ENCODE peak calls at places on chromosome 15, in eight cellular contexts. E, W, K, O, B, R, H and X are unnamed samples.
A peak's percentile ranks its signal among the peaks of the same experiment; 100 is the strongest.

GRCh38 chr15:68783226-68784054 is 37.3 kb downstream of the ANP32A start:
- DNase-seq in E (peak; percentile 59), W (peak; percentile 71), K (peak; percentile 76), O (peak; percentile 84), B (peak; percentile 8), R (no peak), H (no peak), X (peak; percentile 51)

GRCh38 chr15:85910796-85911195 is 116.1 kb upstream of the KLHL25 start:
- DNase-seq in E (no peak), W (no peak), K (no peak), O (no peak), B (no peak), R (no peak), H (no peak), X (no peak)

GRCh38 chr15:99969261-99969960 is 236.2 kb upstream of the LYSMD4 start:
- DNase-seq in E (peak; percentile 32), W (no peak), K (no peak), O (no peak), B (no peak), R (no peak), H (no peak), X (no peak)

GRCh38 chr15:81196576-81197254 is at the start of gene IL16:
- DNase-seq in E (no peak), W (no peak), K (no peak), O (no peak), B (no peak), R (no peak), H (no peak), X (no peak)

GRCh38 chr15:82571722-82572222 is 31.5 kb upstream of the RPS17 start:
- DNase-seq in E (peak; percentile 86), W (peak; percentile 28), K (no peak), O (peak; percentile 78), B (no peak), R (peak; percentile 71), H (no peak), X (peak; percentile 16)

GRCh38 chr15:91271565-91272153 is 171.6 kb downstream of the SV2B start:
- DNase-seq in E (no peak), W (peak; percentile 61), K (peak; percentile 61), O (peak; percentile 91), B (peak; percentile 60), R (no peak), H (no peak), X (peak; percentile 67)

GRCh38 chr15:27694506-27695077 is 404.5 kb downstream of the OCA2 start:
- DNase-seq in E (no peak), W (no peak), K (no peak), O (no peak), B (no peak), R (no peak), H (peak; percentile 50), X (peak; percentile 10)

GRCh38 chr15:39459538-39459937 is 121.3 kb upstream of the THBS1 start:
- DNase-seq in E (no peak), W (no peak), K (no peak), O (no peak), B (no peak), R (no peak), H (no peak), X (no peak)

GRCh38 chr15:82048809-82049208 is 3.0 kb upstream of the MEX3B start:
- DNase-seq in E (no peak), W (no peak), K (no peak), O (no peak), B (no peak), R (no peak), H (no peak), X (no peak)

GRCh38 chr15:53461677-53462076 is 297.8 kb downstream of the WDR72 start:
- DNase-seq in E (no peak), W (no peak), K (no peak), O (no peak), B (no peak), R (no peak), H (no peak), X (no peak)

GRCh38 chr15:100468265-100468664 is 60.5 kb downstream of the CERS3 start:
- DNase-seq in E (no peak), W (no peak), K (no peak), O (no peak), B (no peak), R (peak; percentile 72), H (no peak), X (no peak)

GRCh38 chr15:39618063-39618823 is 37.4 kb downstream of the THBS1 start:
- DNase-seq in E (no peak), W (no peak), K (no peak), O (no peak), B (no peak), R (no peak), H (peak; percentile 44), X (no peak)

GRCh38 chr15:48471073-48471472 is 139.8 kb downstream of the DUT start:
- DNase-seq in E (no peak), W (no peak), K (no peak), O (no peak), B (no peak), R (no peak), H (no peak), X (no peak)

GRCh38 chr15:72227192-72227586 is 3.8 kb downstream of the PKM start:
- DNase-seq in E (peak; percentile 65), W (no peak), K (peak; percentile 22), O (no peak), B (peak; percentile 59), R (peak; percentile 72), H (peak; percentile 93), X (peak; percentile 86)

GRCh38 chr15:47987908-47988532 is 132.8 kb upstream of the SLC24A5 start:
- DNase-seq in E (no peak), W (peak; percentile 37), K (no peak), O (peak; percentile 82), B (peak; percentile 0), R (no peak), H (no peak), X (peak; percentile 57)

GRCh38 chr15:74194572-74195559 is 7.7 kb downstream of the STRA6 start:
- DNase-seq in E (no peak), W (no peak), K (no peak), O (no peak), B (no peak), R (no peak), H (no peak), X (no peak)

GRCh38 chr15:58284293-58284692 is 146.1 kb downstream of the AQP9 start:
- DNase-seq in E (no peak), W (no peak), K (no peak), O (no peak), B (no peak), R (no peak), H (no peak), X (no peak)

GRCh38 chr15:58285921-58286278 is 145.9 kb upstream of the LIPC start:
- DNase-seq in E (no peak), W (no peak), K (no peak), O (no peak), B (no peak), R (no peak), H (no peak), X (no peak)

GRCh38 chr15:58282060-58282708 is 144.0 kb downstream of the AQP9 start:
- DNase-seq in E (no peak), W (no peak), K (no peak), O (no peak), B (no peak), R (no peak), H (no peak), X (no peak)

GRCh38 chr15:58285212-58285920 is 146.4 kb upstream of the LIPC start:
- DNase-seq in E (no peak), W (no peak), K (no peak), O (no peak), B (no peak), R (no peak), H (no peak), X (no peak)

GRCh38 chr15:58283302-58283701 is 145.1 kb downstream of the AQP9 start:
- DNase-seq in E (no peak), W (no peak), K (no peak), O (no peak), B (no peak), R (no peak), H (no peak), X (no peak)
- H3K27ac ChIP-seq in E (no peak overlapping the region), W (no peak overlapping the region), K (no peak overlapping the region), O (no peak overlapping the region), B (no peak overlapping the region), R (no peak overlapping the region), H (no peak overlapping the region), X (no peak overlapping the region)

GRCh38 chr15:90221251-90221900 is 12.4 kb downstream of the CIB1 start:
- DNase-seq in E (peak; percentile 95), W (peak; percentile 85), K (no peak), O (peak; percentile 90), B (no peak), R (peak; percentile 89), H (no peak), X (peak; percentile 48)
- TF ChIP-seq CTCF in E (peak; percentile 81), W (peak; percentile 88), K (no peak), O (peak; percentile 65), B (no peak), R (peak; percentile 81), H (peak; percentile 79), X (peak; percentile 72)

GRCh38 chr15:33154366-33155166 is 39.9 kb downstream of the FMN1 start:
- DNase-seq in E (peak; percentile 75), W (no peak), K (no peak), O (no peak), B (no peak), R (no peak), H (peak; percentile 65), X (no peak)
- H3K27ac ChIP-seq in E (no peak overlapping the region), W (no peak overlapping the region), K (no peak overlapping the region), O (no peak overlapping the region), B (no peak overlapping the region), R (peak overlapping the region; percentile 61), H (no peak overlapping the region), X (no peak overlapping the region)

GRCh38 chr15:50146661-50147060 is 27.6 kb upstream of the ATP8B4 start:
- DNase-seq in E (no peak), W (no peak), K (no peak), O (no peak), B (no peak), R (no peak), H (no peak), X (no peak)

GRCh38 chr15:50150851-50151250 is 31.1 kb upstream of the SLC27A2 start:
- DNase-seq in E (no peak), W (no peak), K (no peak), O (no peak), B (no peak), R (no peak), H (no peak), X (no peak)

GRCh38 chr15:50150349-50150748 is 31.3 kb upstream of the ATP8B4 start:
- DNase-seq in E (no peak), W (no peak), K (no peak), O (no peak), B (no peak), R (no peak), H (no peak), X (no peak)

GRCh38 chr15:50149090-50149489 is 30.1 kb upstream of the ATP8B4 start:
- DNase-seq in E (no peak), W (no peak), K (no peak), O (no peak), B (no peak), R (no peak), H (no peak), X (no peak)

DNA sequence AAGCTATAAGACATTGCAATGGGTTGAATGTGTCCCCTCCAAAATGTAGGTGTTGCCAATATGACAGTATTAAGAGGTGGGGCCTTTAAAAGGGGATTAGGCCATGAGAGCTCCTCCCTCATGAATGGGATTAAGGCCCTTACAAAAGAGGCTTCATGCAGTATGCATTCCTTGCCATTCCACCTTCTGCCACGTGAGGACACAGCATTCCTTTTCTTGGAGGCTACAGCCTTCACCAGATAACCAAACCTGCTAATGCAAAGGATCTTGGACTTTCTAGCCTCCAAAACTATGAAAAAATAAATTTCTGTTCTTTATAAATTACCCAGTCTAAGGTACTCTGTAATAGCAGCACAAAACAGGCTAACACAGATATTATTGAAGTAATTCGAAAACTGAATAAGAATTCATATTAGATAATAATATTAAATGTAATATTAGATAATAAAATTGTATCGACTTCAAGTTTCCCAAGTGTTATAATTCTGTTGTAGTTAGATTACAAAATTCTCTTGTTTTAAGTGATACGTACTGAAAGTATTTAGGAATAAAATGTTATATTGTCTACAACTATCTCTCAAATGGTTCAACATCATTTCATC is 29.4 kb upstream of the ATP8B4 start:
- DNase-seq in E (no peak), W (no peak), K (no peak), O (peak; percentile 84), B (peak; percentile 81), R (no peak), H (no peak), X (peak; percentile 25)
- TF ChIP-seq CTCF in E (no peak), W (no peak), K (no peak), O (peak; percentile 53), B (peak; percentile 81), R (no peak), H (peak; percentile 92), X (peak; percentile 84)